ENCODE peak calls at places on chromosomes 2 and 18, in six cellular contexts. P, O, S, J, B and A are unnamed samples.
A peak's percentile ranks its signal among the peaks of the same experiment; 100 is the strongest.

GRCh38 chr18:11981383-11981632 is at the start of gene IMPA2:
- DNase-seq in P (no peak), B (no peak), O (no peak), S (no peak), J (no peak), A (no peak)

GRCh38 chr2:150232871-150233270 is 254.6 kb downstream of the RND3 start:
- DNase-seq in J (no peak), S (no peak), P (no peak), B (no peak), O (no peak), A (no peak)

GRCh38 chr18:21057112-21057511 is 54.5 kb downstream of the ROCK1 start:
- DNase-seq in J (no peak), B (no peak), P (no peak), S (no peak), O (no peak), A (no peak)

GRCh38 chr2:240733803-240734495 is 42.3 kb downstream of the AQP12A start:
- DNase-seq in P (peak; percentile 22), B (no peak), S (no peak), J (no peak), O (no peak), A (peak; percentile 60)

GRCh38 chr2:95719473-95720060 is 127.8 kb downstream of the TRIM43 start:
- DNase-seq in P (no peak), S (no peak), J (no peak), B (no peak), O (no peak), A (no peak)

GRCh38 chr2:26011990-26012856 is 21.7 kb upstream of the RAB10 start:
- DNase-seq in P (peak; percentile 94), S (peak; percentile 39), B (peak; percentile 94), O (no peak), J (peak; percentile 46), A (peak; percentile 70)

GRCh38 chr18:31369478-31369877 is 7.1 kb upstream of the DSG4 start:
- DNase-seq in B (no peak), P (no peak), S (no peak), J (no peak), O (no peak), A (no peak)

GRCh38 chr2:199100326-199101110 is 357.2 kb downstream of the SATB2 start:
- DNase-seq in P (no peak), S (no peak), B (no peak), J (no peak), O (no peak), A (no peak)

GRCh38 chr2:65228249-65228750 is 669 bp downstream of the ACTR2 start:
- DNase-seq in J (no peak), P (no peak), O (peak; percentile 46), B (peak; percentile 57), S (peak; percentile 58), A (peak; percentile 86)

GRCh38 chr2:64857581-64858471 is 131.4 kb upstream of the SLC1A4 start:
- DNase-seq in P (no peak), S (no peak), B (no peak), J (no peak), O (no peak), A (peak; percentile 51)

GRCh38 chr18:44828080-44828479 is 147.4 kb downstream of the SETBP1 start:
- DNase-seq in B (no peak), S (no peak), P (no peak), J (no peak), O (no peak), A (no peak)

GRCh38 chr2:176093145-176093888 is 796 bp downstream of the HOXD13 start:
- DNase-seq in O (no peak), J (no peak), B (no peak), S (no peak), P (no peak), A (peak; percentile 87)

GRCh38 chr18:26455639-26456038 is 92.7 kb downstream of the KCTD1 start:
- DNase-seq in J (no peak), O (no peak), S (no peak), B (no peak), P (no peak), A (no peak)

GRCh38 chr2:72153924-72154323 is 6.3 kb upstream of the CYP26B1 start:
- DNase-seq in J (no peak), B (no peak), S (no peak), O (no peak), P (no peak), A (no peak)

GRCh38 chr2:241410739-241411176 is 54.7 kb downstream of the FARP2 start:
- DNase-seq in S (peak; percentile 17), J (no peak), O (no peak), P (no peak), B (peak; percentile 45), A (no peak)

GRCh38 chr18:54069729-54070128 is 154.7 kb downstream of the MBD2 start:
- DNase-seq in S (no peak), J (no peak), O (no peak), B (no peak), P (no peak), A (no peak)

GRCh38 chr2:235724964-235725603 is 231.2 kb downstream of the AGAP1 start:
- DNase-seq in P (no peak), O (no peak), S (no peak), B (no peak), J (no peak), A (no peak)

GRCh38 chr2:37652199-37652640 is 19.2 kb downstream of the CDC42EP3 start:
- DNase-seq in B (no peak), S (peak; percentile 62), P (peak; percentile 84), J (no peak), O (no peak), A (no peak)

GRCh38 chr2:241038374-241039180 is 40.2 kb downstream of the SNED1 start:
- DNase-seq in B (no peak), J (no peak), P (no peak), S (no peak), O (no peak), A (no peak)

GRCh38 chr2:82790277-82791021 is 1668.6 kb downstream of the SUCLG1 start:
- DNase-seq in B (peak; percentile 7), S (no peak), O (no peak), P (no peak), J (no peak), A (no peak)

GRCh38 chr2:11370377-11371098 is 26.1 kb upstream of the ROCK2 start:
- DNase-seq in J (no peak), B (peak; percentile 99), O (no peak), S (no peak), P (peak; percentile 77), A (no peak)

GRCh38 chr2:88176352-88176952 is 6.3 kb downstream of the THNSL2 start:
- DNase-seq in J (no peak), P (no peak), S (no peak), O (no peak), B (no peak), A (no peak)

GRCh38 chr2:158458617-158458920 is 1.8 kb downstream of the PKP4 start:
- DNase-seq in O (no peak), S (no peak), J (no peak), P (no peak), B (peak; percentile 30), A (no peak)

GRCh38 chr2:11762031-11762430 is 15.6 kb downstream of the LPIN1 start:
- DNase-seq in O (no peak), S (no peak), J (no peak), B (no peak), P (no peak), A (no peak)

GRCh38 chr2:71510196-71510807 is 56.9 kb downstream of the DYSF start:
- DNase-seq in B (peak; percentile 42), P (peak; percentile 91), O (no peak), J (peak; percentile 77), S (peak; percentile 63), A (peak; percentile 72)

GRCh38 chr2:113896791-113897190 is 6.9 kb downstream of the ACTR3 start:
- DNase-seq in J (no peak), P (no peak), S (peak; percentile 36), B (no peak), O (no peak), A (no peak)

GRCh38 chr2:153106802-153107477 is 371.6 kb downstream of the RPRM start:
- DNase-seq in B (no peak), S (no peak), J (no peak), O (peak; percentile 1), P (no peak), A (no peak)

GRCh38 chr2:45012733-45013132 is 3.5 kb upstream of the SIX2 start:
- DNase-seq in B (no peak), J (no peak), P (no peak), S (no peak), O (no peak), A (no peak)

GRCh38 chr2:151197184-151198070 is 64.2 kb downstream of the RBM43 start:
- DNase-seq in O (no peak), S (no peak), B (no peak), P (no peak), J (no peak), A (no peak)

GRCh38 chr2:196259507-196260481 is 88.4 kb upstream of the STK17B start:
- DNase-seq in S (peak; percentile 76), O (no peak), J (peak; percentile 23), P (no peak), B (peak; percentile 69), A (no peak)
- TF ChIP-seq MYC in S (no peak), O (no peak), J (no peak), P (no peak), B (no peak), A (no peak)

GRCh38 chr18:23113576-23113975 is 21.7 kb upstream of the CABLES1 start:
- DNase-seq in B (no peak), J (peak; percentile 5), O (no peak), P (no peak), S (no peak), A (no peak)

GRCh38 chr18:23114911-23115310 is 20.4 kb upstream of the CABLES1 start:
- DNase-seq in B (no peak), S (peak; percentile 36), J (no peak), P (peak; percentile 41), O (no peak), A (no peak)

GRCh38 chr18:23121133-23121532 is 14.2 kb upstream of the CABLES1 start:
- DNase-seq in O (no peak), P (no peak), S (no peak), J (no peak), B (no peak), A (no peak)

GRCh38 chr18:23114171-23114881 is 21.0 kb upstream of the CABLES1 start:
- DNase-seq in J (peak; percentile 6), P (no peak), S (peak; percentile 74), O (no peak), B (no peak), A (no peak)

DNA sequence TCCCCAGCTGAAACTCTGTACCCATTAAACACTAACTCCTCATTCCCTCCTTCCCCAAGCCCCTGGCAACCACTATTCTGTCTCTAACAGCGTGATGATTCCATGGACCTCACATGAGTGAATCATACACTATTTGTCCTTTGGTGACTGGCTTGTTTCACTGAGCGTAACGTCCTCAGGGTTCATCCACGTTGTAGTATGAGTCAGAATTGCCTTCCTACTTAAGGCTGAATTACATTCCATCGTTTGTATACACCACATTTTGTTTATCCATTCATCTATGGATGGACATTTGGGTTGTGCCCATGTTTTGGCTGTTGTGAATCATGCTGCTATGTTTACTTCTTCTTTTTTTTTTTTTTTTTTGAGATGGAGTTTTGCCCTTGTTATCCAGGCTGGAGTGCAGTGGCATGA is 19.6 kb upstream of the CABLES1 start:
- DNase-seq in B (peak; percentile 74), P (peak; percentile 58), S (peak; percentile 91), O (no peak), J (no peak), A (no peak)
- TF ChIP-seq MYC in B (no peak), P (no peak), S (no peak), O (no peak), J (no peak), A (no peak)

GRCh38 chr2:188303363-188304031 is 11.8 kb downstream of the GULP1 start:
- DNase-seq in B (no peak), O (no peak), S (peak; percentile 57), P (no peak), J (no peak), A (no peak)
- TF ChIP-seq MYC in B (no peak), O (no peak), S (no peak), P (no peak), J (no peak), A (no peak)

GRCh38 chr2:74546004-74546403 is 7.7 kb downstream of the LOXL3 start:
- DNase-seq in P (no peak), O (no peak), S (no peak), J (no peak), B (no peak), A (no peak)
- TF ChIP-seq MYC in P (no peak), O (no peak), S (no peak), J (no peak), B (no peak), A (no peak)